ENCODE peak calls at places on chromosomes 6 and 20, in four cellular contexts. One of them, this sample, is unnamed. For H3K79me2, the result is how much of the 10 kb centered on the place peaks cover.

GRCh38 chr6:98041921-98042320 is 758.9 kb upstream of the MMS22L start:
- DNase-seq in mammary epithelial cell: no peak
- DNase-seq in MM.1S: no peak
- DNase-seq in neural progenitor cell: peak
- DNase-seq in this sample: peak

GRCh38 chr6:47655719-47656595 is 42.4 kb upstream of the ADGRF4 start:
- DNase-seq in mammary epithelial cell: peak
- DNase-seq in MM.1S: no peak
- DNase-seq in neural progenitor cell: peak
- DNase-seq in this sample: peak

GRCh38 chr6:140766999-140767398 is 1365.7 kb upstream of the GJE1 start:
- DNase-seq in mammary epithelial cell: peak
- DNase-seq in MM.1S: no peak
- DNase-seq in neural progenitor cell: no peak
- DNase-seq in this sample: no peak

GRCh38 chr20:59161626-59162170 is 1.9 kb upstream of the ZNF831 start:
- DNase-seq in mammary epithelial cell: no peak
- DNase-seq in MM.1S: no peak
- DNase-seq in neural progenitor cell: no peak
- DNase-seq in this sample: no peak

GRCh38 chr6:161575508-161576254 is 301.8 kb upstream of the AGPAT4 start:
- DNase-seq in mammary epithelial cell: no peak
- DNase-seq in MM.1S: no peak
- DNase-seq in neural progenitor cell: peak
- DNase-seq in this sample: no peak

GRCh38 chr6:85464722-85465150 is 14.9 kb downstream of the NT5E start:
- DNase-seq in mammary epithelial cell: peak
- DNase-seq in MM.1S: no peak
- DNase-seq in neural progenitor cell: no peak
- DNase-seq in this sample: peak

GRCh38 chr20:51487525-51488279 is 54.8 kb downstream of the NFATC2 start:
- DNase-seq in mammary epithelial cell: peak
- DNase-seq in MM.1S: no peak
- DNase-seq in neural progenitor cell: no peak
- DNase-seq in this sample: peak

GRCh38 chr6:20162515-20162914 is 49.8 kb downstream of the MBOAT1 start:
- DNase-seq in mammary epithelial cell: no peak
- DNase-seq in MM.1S: no peak
- DNase-seq in neural progenitor cell: no peak
- DNase-seq in this sample: no peak

GRCh38 chr6:81309841-81310240 is 442.6 kb downstream of the TENT5A start:
- DNase-seq in mammary epithelial cell: no peak
- DNase-seq in MM.1S: no peak
- DNase-seq in neural progenitor cell: no peak
- DNase-seq in this sample: peak

GRCh38 chr6:15398657-15399287 is 152.9 kb downstream of the JARID2 start:
- DNase-seq in mammary epithelial cell: no peak
- DNase-seq in MM.1S: peak
- DNase-seq in neural progenitor cell: no peak
- DNase-seq in this sample: no peak

GRCh38 chr6:105359419-105360366 is 43.2 kb downstream of the PREP start:
- DNase-seq in mammary epithelial cell: peak
- DNase-seq in MM.1S: no peak
- DNase-seq in neural progenitor cell: no peak
- DNase-seq in this sample: peak

GRCh38 chr6:30647802-30648460 is 998 bp downstream of the C6orf136 start:
- DNase-seq in mammary epithelial cell: no peak
- DNase-seq in MM.1S: no peak
- DNase-seq in neural progenitor cell: no peak
- DNase-seq in this sample: no peak

GRCh38 chr6:153816306-153816845 is 222.7 kb upstream of the OPRM1 start:
- DNase-seq in mammary epithelial cell: no peak
- DNase-seq in MM.1S: no peak
- DNase-seq in neural progenitor cell: no peak
- DNase-seq in this sample: no peak

GRCh38 chr6:21431526-21431925 is 162.0 kb upstream of the SOX4 start:
- DNase-seq in mammary epithelial cell: no peak
- DNase-seq in MM.1S: no peak
- DNase-seq in neural progenitor cell: no peak
- DNase-seq in this sample: no peak

GRCh38 chr20:34065260-34065659 is 46.8 kb downstream of the EIF2S2 start:
- DNase-seq in mammary epithelial cell: peak
- DNase-seq in MM.1S: no peak
- DNase-seq in neural progenitor cell: no peak
- DNase-seq in this sample: peak

GRCh38 chr20:17676942-17677341 is 5.1 kb downstream of the RRBP1 start:
- DNase-seq in mammary epithelial cell: no peak
- DNase-seq in MM.1S: no peak
- DNase-seq in neural progenitor cell: no peak
- DNase-seq in this sample: no peak

GRCh38 chr20:10982692-10983091 is 308.9 kb upstream of the JAG1 start:
- DNase-seq in mammary epithelial cell: peak
- DNase-seq in MM.1S: no peak
- DNase-seq in neural progenitor cell: no peak
- DNase-seq in this sample: peak

GRCh38 chr6:15393605-15394004 is 147.7 kb downstream of the JARID2 start:
- DNase-seq in mammary epithelial cell: no peak
- DNase-seq in MM.1S: no peak
- DNase-seq in neural progenitor cell: no peak
- DNase-seq in this sample: no peak

GRCh38 chr6:167572841-167573271 is 248.0 kb downstream of the TTLL2 start:
- DNase-seq in mammary epithelial cell: no peak
- DNase-seq in MM.1S: no peak
- DNase-seq in neural progenitor cell: no peak
- DNase-seq in this sample: no peak

GRCh38 chr6:153215242-153215641 is 84.2 kb upstream of the RGS17 start:
- DNase-seq in mammary epithelial cell: no peak
- DNase-seq in MM.1S: no peak
- DNase-seq in neural progenitor cell: no peak
- DNase-seq in this sample: no peak

GRCh38 chr6:164247106-164247505 is 832.6 kb downstream of the QKI start:
- DNase-seq in mammary epithelial cell: no peak
- DNase-seq in MM.1S: no peak
- DNase-seq in neural progenitor cell: peak
- DNase-seq in this sample: peak

GRCh38 chr20:36249450-36249849 is 13.2 kb downstream of the AAR2 start:
- DNase-seq in mammary epithelial cell: no peak
- DNase-seq in MM.1S: no peak
- DNase-seq in neural progenitor cell: peak
- DNase-seq in this sample: no peak

GRCh38 chr6:68497927-68498326 is 137.2 kb upstream of the ADGRB3 start:
- DNase-seq in mammary epithelial cell: no peak
- DNase-seq in MM.1S: no peak
- DNase-seq in neural progenitor cell: no peak
- DNase-seq in this sample: peak

DNA sequence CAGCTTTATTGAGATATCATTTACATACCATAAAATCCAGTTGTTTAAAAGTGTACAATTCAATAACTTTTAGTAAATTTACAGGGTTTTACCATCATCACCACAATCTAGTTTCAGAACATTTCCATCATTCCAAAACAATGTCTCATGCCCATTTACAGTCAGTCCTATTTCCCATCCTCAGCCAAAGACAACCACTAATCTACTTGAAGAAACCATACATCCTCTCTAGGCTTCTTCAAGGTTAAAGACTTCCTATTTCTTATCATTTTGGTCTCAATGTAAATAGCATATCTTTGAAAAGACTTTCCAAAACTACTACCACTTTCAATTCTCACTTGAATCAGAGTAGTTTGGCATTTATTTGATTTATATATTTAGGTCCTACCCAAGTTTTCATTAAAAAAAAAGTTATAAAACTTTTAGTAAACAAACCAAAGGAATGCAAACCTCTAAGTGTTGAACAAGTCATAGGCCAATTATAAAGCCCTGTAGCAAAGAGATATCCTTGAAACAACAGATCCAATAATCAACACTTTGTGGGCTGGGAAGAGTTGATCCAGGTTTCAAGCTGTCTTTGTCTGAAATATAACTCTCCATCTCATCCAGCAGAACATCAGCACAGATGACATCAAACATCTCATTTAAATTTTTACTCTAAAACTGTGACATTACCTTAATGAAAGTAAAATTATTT is 211.3 kb upstream of the RUNX2 start:
- DNase-seq in mammary epithelial cell: peak
- DNase-seq in MM.1S: no peak
- DNase-seq in neural progenitor cell: no peak
- DNase-seq in this sample: peak
- H3K9ac ChIP-seq in mammary epithelial cell: no peak
- H3K9ac ChIP-seq in MM.1S: no peak
- H3K9ac ChIP-seq in neural progenitor cell: no peak
- H3K9ac ChIP-seq in this sample: no peak

GRCh38 chr20:56986476-56986875 is 280.0 kb downstream of the BMP7 start:
- DNase-seq in mammary epithelial cell: no peak
- DNase-seq in MM.1S: no peak
- DNase-seq in neural progenitor cell: no peak
- DNase-seq in this sample: no peak

GRCh38 chr20:56988446-56988845 is 278.0 kb downstream of the BMP7 start:
- DNase-seq in mammary epithelial cell: no peak
- DNase-seq in MM.1S: no peak
- DNase-seq in neural progenitor cell: no peak
- DNase-seq in this sample: no peak

GRCh38 chr20:56987992-56988391 is 278.4 kb downstream of the BMP7 start:
- DNase-seq in mammary epithelial cell: peak
- DNase-seq in MM.1S: no peak
- DNase-seq in neural progenitor cell: no peak
- DNase-seq in this sample: no peak

GRCh38 chr20:56985286-56985685 is 281.2 kb downstream of the BMP7 start:
- DNase-seq in mammary epithelial cell: peak
- DNase-seq in MM.1S: no peak
- DNase-seq in neural progenitor cell: no peak
- DNase-seq in this sample: peak

DNA sequence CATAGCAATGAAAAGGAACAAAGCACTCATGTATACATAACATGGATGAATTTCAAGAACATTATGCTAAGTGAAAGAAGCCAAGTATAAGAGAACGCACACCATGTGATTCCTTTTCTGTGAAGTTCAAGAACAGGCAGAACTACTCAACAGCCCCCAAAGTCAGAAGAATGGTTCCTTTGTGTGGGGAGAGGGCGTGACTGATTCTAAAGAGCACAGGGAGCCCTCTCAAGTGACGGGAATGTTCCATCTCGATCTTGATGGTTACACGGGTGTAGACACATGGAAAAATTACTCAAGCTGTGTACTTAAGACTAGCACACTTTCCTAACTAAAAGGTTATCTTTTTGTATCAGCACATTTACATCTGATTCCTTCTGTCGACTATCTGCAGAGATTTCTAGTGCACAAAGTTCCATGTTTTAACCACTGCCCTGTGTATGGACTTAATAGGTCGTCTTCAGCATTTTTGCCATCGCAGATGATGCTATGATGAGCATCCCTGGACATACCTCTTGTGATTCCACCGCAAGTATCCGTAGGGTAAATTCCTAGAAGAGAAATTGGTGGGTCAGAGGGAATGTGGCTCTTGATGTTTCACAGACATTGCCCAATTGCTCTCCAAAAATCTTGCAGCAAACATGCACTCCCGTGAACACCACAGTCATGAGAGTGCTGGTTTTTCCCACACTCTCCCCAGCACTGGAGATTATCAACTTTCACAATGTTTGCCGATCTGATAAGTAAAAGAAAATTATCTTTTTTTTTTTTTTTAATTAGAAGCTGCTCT is 279.3 kb downstream of the BMP7 start:
- DNase-seq in mammary epithelial cell: no peak
- DNase-seq in MM.1S: no peak
- DNase-seq in neural progenitor cell: no peak
- DNase-seq in this sample: no peak
- H3K4me3 ChIP-seq in mammary epithelial cell: no peak
- H3K4me3 ChIP-seq in MM.1S: no peak
- H3K4me3 ChIP-seq in neural progenitor cell: no peak
- H3K4me3 ChIP-seq in this sample: no peak

GRCh38 chr6:33316603-33317417 is 734 bp downstream of the ZBTB22 start:
- DNase-seq in mammary epithelial cell: no peak
- DNase-seq in MM.1S: no peak
- DNase-seq in neural progenitor cell: peak
- DNase-seq in this sample: no peak

GRCh38 chr6:33317668-33318425 is at the start of gene ZBTB22:
- DNase-seq in mammary epithelial cell: peak
- DNase-seq in MM.1S: peak
- DNase-seq in neural progenitor cell: peak
- DNase-seq in this sample: peak

GRCh38 chr6:33318426-33319073 is 1.0 kb upstream of the ZBTB22 start:
- DNase-seq in mammary epithelial cell: no peak
- DNase-seq in MM.1S: no peak
- DNase-seq in neural progenitor cell: no peak
- DNase-seq in this sample: no peak

GRCh38 chr6:33315753-33316602 is 1.6 kb downstream of the ZBTB22 start:
- DNase-seq in mammary epithelial cell: no peak
- DNase-seq in MM.1S: no peak
- DNase-seq in neural progenitor cell: no peak
- DNase-seq in this sample: no peak

GRCh38 chr6:33317418-33317667 is 201 bp downstream of the ZBTB22 start:
- DNase-seq in mammary epithelial cell: no peak
- DNase-seq in MM.1S: no peak
- DNase-seq in neural progenitor cell: no peak
- DNase-seq in this sample: no peak
- H3K79me2 ChIP-seq in mammary epithelial cell: half or more
- H3K79me2 ChIP-seq in MM.1S: half or more
- H3K79me2 ChIP-seq in neural progenitor cell: under half
- H3K79me2 ChIP-seq in this sample: half or more

DNA sequence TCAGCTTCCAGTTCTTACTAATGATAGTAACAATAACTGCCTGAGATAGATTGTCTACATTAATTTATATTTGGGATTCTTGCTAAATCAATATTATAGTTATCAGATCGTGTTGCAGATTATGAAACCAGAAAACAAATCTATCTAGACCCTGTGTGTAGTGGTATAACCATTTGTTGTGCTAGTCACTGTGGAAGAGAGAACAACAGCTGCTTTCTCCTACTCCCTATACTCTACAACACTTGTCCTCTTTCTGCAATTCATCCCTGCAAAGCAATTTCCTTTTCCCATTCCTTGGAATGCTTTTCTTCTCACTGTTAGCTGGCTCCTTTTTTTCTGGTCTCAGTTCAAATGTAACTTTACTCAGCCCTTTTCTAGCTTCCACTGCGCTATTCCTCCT is 8.3 kb downstream of the COX7A2 start:
- DNase-seq in mammary epithelial cell: no peak
- DNase-seq in MM.1S: no peak
- DNase-seq in neural progenitor cell: no peak
- DNase-seq in this sample: no peak
- H3K9ac ChIP-seq in mammary epithelial cell: no peak
- H3K9ac ChIP-seq in MM.1S: no peak
- H3K9ac ChIP-seq in neural progenitor cell: no peak
- H3K9ac ChIP-seq in this sample: no peak